ENCODE peak calls at places on chromosomes 13 and 19, in ten cellular contexts. R, W, Z, U, Y, S, Q, G, D and F are unnamed samples. For H3K4me1, the result is how much of the 10 kb centered on the place peaks cover.

GRCh38 chr19:43675269-43675879 is 5.4 kb upstream of the PLAUR start:
- DNase-seq in R (peak), W (no peak), Z (peak), U (peak), Y (no peak), S (no peak), Q (peak), G (peak), D (no peak), F (no peak)

GRCh38 chr13:112747256-112747655 is 57.4 kb downstream of the ATP11A start:
- DNase-seq in R (no peak), W (no peak), Z (peak), U (no peak), Y (no peak), S (no peak), Q (no peak), G (no peak), D (no peak), F (no peak)

GRCh38 chr13:21849323-21849722 is 178.4 kb downstream of the FGF9 start:
- DNase-seq in R (peak), W (no peak), Z (no peak), U (no peak), Y (peak), S (no peak), Q (no peak), G (no peak), D (no peak), F (peak)

GRCh38 chr13:40063743-40064142 is 408.3 kb downstream of the COG6 start:
- DNase-seq in R (no peak), W (no peak), Z (peak), U (no peak), Y (no peak), S (no peak), Q (no peak), G (no peak), D (no peak), F (no peak)

GRCh38 chr13:97285221-97285955 is 63.3 kb downstream of the MBNL2 start:
- DNase-seq in R (no peak), W (no peak), Z (peak), U (no peak), Y (no peak), S (no peak), Q (no peak), G (no peak), D (no peak), F (no peak)

GRCh38 chr13:41599619-41600018 is 142.3 kb downstream of the RGCC start:
- DNase-seq in R (no peak), W (no peak), Z (no peak), U (no peak), Y (no peak), S (no peak), Q (no peak), G (no peak), D (no peak), F (no peak)

GRCh38 chr13:111253334-111253872 is 67.0 kb upstream of the TEX29 start:
- DNase-seq in R (peak), W (no peak), Z (no peak), U (no peak), Y (no peak), S (no peak), Q (no peak), G (no peak), D (peak), F (no peak)

GRCh38 chr13:29402168-29402621 is 193.3 kb downstream of the SLC7A1 start:
- DNase-seq in R (no peak), W (no peak), Z (peak), U (peak), Y (no peak), S (peak), Q (no peak), G (no peak), D (no peak), F (no peak)

GRCh38 chr19:19538077-19538764 is at the start of gene CILP2:
- DNase-seq in R (peak), W (peak), Z (no peak), U (no peak), Y (peak), S (peak), Q (peak), G (no peak), D (peak), F (peak)

GRCh38 chr19:31353826-31354225 is 4.6 kb upstream of the TSHZ3 start:
- DNase-seq in R (no peak), W (no peak), Z (no peak), U (no peak), Y (no peak), S (peak), Q (no peak), G (no peak), D (peak), F (no peak)

GRCh38 chr13:38417727-38418126 is 68.1 kb downstream of the UFM1 start:
- DNase-seq in R (peak), W (no peak), Z (no peak), U (no peak), Y (peak), S (no peak), Q (no peak), G (no peak), D (peak), F (no peak)

GRCh38 chr13:25686831-25687495 is 315.2 kb downstream of the ATP8A2 start:
- DNase-seq in R (no peak), W (no peak), Z (no peak), U (no peak), Y (no peak), S (no peak), Q (peak), G (no peak), D (no peak), F (no peak)

GRCh38 chr13:77397636-77398035 is 70.7 kb upstream of the MYCBP2 start:
- DNase-seq in R (peak), W (no peak), Z (peak), U (peak), Y (no peak), S (no peak), Q (no peak), G (no peak), D (no peak), F (peak)

GRCh38 chr19:51564791-51565190 is 6.3 kb upstream of the ZNF175 start:
- DNase-seq in R (no peak), W (no peak), Z (no peak), U (no peak), Y (peak), S (no peak), Q (no peak), G (no peak), D (no peak), F (no peak)

GRCh38 chr13:40993119-40993518 is 26.0 kb downstream of the ELF1 start:
- DNase-seq in R (no peak), W (no peak), Z (no peak), U (peak), Y (peak), S (no peak), Q (no peak), G (no peak), D (no peak), F (peak)

GRCh38 chr19:50547385-50548190 is 20.6 kb downstream of the LRRC4B start:
- DNase-seq in R (no peak), W (no peak), Z (no peak), U (no peak), Y (no peak), S (no peak), Q (no peak), G (no peak), D (no peak), F (no peak)

GRCh38 chr13:110397445-110397844 is 90.4 kb downstream of the COL4A2 start:
- DNase-seq in R (peak), W (no peak), Z (peak), U (peak), Y (no peak), S (peak), Q (no peak), G (no peak), D (no peak), F (no peak)

GRCh38 chr13:73936001-73936400 is 198.2 kb downstream of the KLF12 start:
- DNase-seq in R (no peak), W (no peak), Z (no peak), U (no peak), Y (no peak), S (no peak), Q (no peak), G (no peak), D (no peak), F (peak)

GRCh38 chr13:45055198-45055901 is 65.0 kb upstream of the GTF2F2 start:
- DNase-seq in R (peak), W (no peak), Z (peak), U (peak), Y (no peak), S (peak), Q (peak), G (no peak), D (no peak), F (peak)

GRCh38 chr19:5001547-5002131 is 32.7 kb downstream of the KDM4B start:
- DNase-seq in R (peak), W (no peak), Z (peak), U (peak), Y (peak), S (no peak), Q (no peak), G (no peak), D (no peak), F (peak)

GRCh38 chr19:39138221-39139211 is 12.9 kb downstream of the PAK4 start:
- DNase-seq in R (no peak), W (no peak), Z (no peak), U (no peak), Y (no peak), S (no peak), Q (no peak), G (no peak), D (no peak), F (no peak)

GRCh38 chr19:7216373-7216902 is 77.8 kb downstream of the INSR start:
- DNase-seq in R (no peak), W (no peak), Z (no peak), U (no peak), Y (no peak), S (no peak), Q (no peak), G (no peak), D (no peak), F (no peak)

GRCh38 chr13:64480648-64481047 is 2749.5 kb downstream of the PCDH9 start:
- DNase-seq in R (no peak), W (no peak), Z (peak), U (peak), Y (no peak), S (no peak), Q (no peak), G (no peak), D (no peak), F (no peak)

GRCh38 chr13:64480206-64480605 is 2749.9 kb downstream of the PCDH9 start:
- DNase-seq in R (no peak), W (no peak), Z (no peak), U (no peak), Y (no peak), S (no peak), Q (no peak), G (no peak), D (no peak), F (no peak)

DNA sequence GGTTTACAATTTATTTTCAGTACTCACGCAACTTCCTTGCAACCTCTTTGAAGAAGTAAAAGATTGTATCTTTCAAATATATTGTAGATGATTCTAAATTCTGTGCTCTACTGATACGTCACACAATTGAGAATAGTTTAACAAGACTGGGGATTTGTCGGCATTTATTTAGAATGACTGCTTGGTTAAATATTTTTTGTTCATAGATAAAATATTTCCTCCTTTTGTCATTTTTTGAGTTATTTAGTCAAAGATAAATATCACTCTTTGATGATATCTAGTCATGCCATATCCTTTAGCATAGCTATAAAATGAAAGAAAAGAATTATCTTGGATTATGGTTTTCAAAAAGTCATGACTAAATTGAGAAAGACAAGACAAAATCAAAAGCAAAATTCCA is 2747.8 kb downstream of the PCDH9 start:
- DNase-seq in R (no peak), W (no peak), Z (no peak), U (no peak), Y (no peak), S (no peak), Q (no peak), G (no peak), D (no peak), F (no peak)
- H3K4me1 ChIP-seq in R (under half), W (under half), Z (under half), U (under half), Y (under half), S (under half), Q (under half), G (under half), D (under half), F (under half)

GRCh38 chr13:113812140-113813036 is 51.5 kb downstream of the GAS6 start:
- DNase-seq in R (no peak), W (no peak), Z (no peak), U (no peak), Y (no peak), S (no peak), Q (no peak), G (no peak), D (no peak), F (no peak)

GRCh38 chr13:113814435-113814821 is 49.4 kb downstream of the GAS6 start:
- DNase-seq in R (peak), W (no peak), Z (peak), U (peak), Y (no peak), S (no peak), Q (no peak), G (no peak), D (no peak), F (no peak)

GRCh38 chr13:113815151-113816058 is 48.5 kb downstream of the GAS6 start:
- DNase-seq in R (no peak), W (no peak), Z (no peak), U (no peak), Y (peak), S (no peak), Q (no peak), G (no peak), D (no peak), F (no peak)

GRCh38 chr13:113813070-113813748 is 50.7 kb downstream of the GAS6 start:
- DNase-seq in R (no peak), W (no peak), Z (no peak), U (no peak), Y (no peak), S (no peak), Q (no peak), G (no peak), D (no peak), F (no peak)

GRCh38 chr13:113813749-113814434 is 50.0 kb downstream of the GAS6 start:
- DNase-seq in R (no peak), W (no peak), Z (peak), U (peak), Y (no peak), S (peak), Q (no peak), G (no peak), D (no peak), F (peak)
- H3K4me3 ChIP-seq in R (no peak), W (no peak), Z (no peak), U (no peak), Y (no peak), S (no peak), Q (no peak), G (no peak), D (no peak), F (no peak)

DNA sequence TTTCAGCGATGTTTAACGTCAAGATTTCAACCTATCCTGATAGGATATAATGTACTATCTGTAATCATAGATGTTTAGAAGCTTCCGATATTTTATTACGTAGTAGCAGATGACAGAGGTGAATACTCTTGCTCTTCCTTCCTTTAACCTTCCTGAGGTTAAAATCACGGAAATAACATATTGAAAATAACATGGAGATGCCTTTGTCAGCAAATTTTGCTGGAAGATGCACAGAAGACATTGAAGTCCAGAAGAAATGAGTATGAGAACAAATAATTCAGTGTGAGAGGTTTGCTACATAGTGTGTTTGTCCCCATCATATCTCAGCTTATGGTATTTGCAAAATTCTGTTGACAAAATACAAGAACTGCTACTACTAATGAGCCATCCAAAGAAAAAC is 231.6 kb downstream of the LMO7 start:
- DNase-seq in R (no peak), W (no peak), Z (no peak), U (no peak), Y (no peak), S (no peak), Q (no peak), G (no peak), D (no peak), F (no peak)
- H3K4me1 ChIP-seq in R (under half), W (under half), Z (under half), U (under half), Y (under half), S (under half), Q (under half), G (under half), D (under half), F (under half)

GRCh38 chr19:658916-659839 is 3.8 kb downstream of the RNF126 start:
- DNase-seq in R (peak), W (peak), Z (peak), U (peak), Y (peak), S (no peak), Q (no peak), G (peak), D (no peak), F (peak)

GRCh38 chr19:661427-662196 is 1.4 kb downstream of the RNF126 start:
- DNase-seq in R (peak), W (peak), Z (no peak), U (no peak), Y (peak), S (no peak), Q (peak), G (peak), D (no peak), F (peak)

GRCh38 chr19:662962-663681 is at the start of gene RNF126:
- DNase-seq in R (peak), W (peak), Z (peak), U (peak), Y (peak), S (peak), Q (peak), G (peak), D (peak), F (peak)

GRCh38 chr19:662207-662961 is 630 bp downstream of the RNF126 start:
- DNase-seq in R (peak), W (peak), Z (peak), U (peak), Y (peak), S (no peak), Q (peak), G (peak), D (no peak), F (peak)

DNA sequence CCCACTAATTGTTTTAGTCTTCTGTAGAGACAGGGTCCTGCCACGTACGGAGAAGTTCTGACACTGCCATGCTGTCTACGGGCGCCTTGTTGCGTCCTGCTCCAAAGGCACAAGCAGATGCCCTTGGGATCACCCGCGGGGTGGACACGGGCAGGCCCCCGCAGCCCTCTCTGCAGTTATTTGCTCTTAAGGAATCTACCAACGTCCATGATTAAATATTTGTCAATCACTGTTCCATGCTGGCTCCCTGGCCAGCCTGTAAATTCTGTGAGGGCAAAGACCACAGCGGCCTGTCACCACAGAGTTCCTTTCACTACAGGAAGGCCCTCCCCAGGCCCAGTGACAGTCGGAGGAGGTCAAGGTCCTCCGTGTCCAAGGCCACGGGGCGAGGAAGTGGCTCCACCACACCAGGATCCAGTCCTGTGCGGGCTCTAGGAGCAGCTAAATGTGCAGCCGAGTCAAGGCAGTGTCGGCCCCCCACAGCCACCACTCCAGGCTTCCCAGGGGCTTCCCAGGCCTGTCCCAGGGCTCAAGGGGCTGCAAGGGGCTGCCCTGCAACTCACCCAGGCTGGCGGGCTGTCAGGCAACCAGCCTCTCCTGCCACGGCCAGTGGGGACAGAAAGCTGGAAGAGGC is 2.1 kb downstream of the RNF126 start:
- DNase-seq in R (no peak), W (no peak), Z (no peak), U (no peak), Y (no peak), S (no peak), Q (peak), G (peak), D (no peak), F (no peak)
- H3K4me3 ChIP-seq in R (peak), W (peak), Z (peak), U (peak), Y (peak), S (peak), Q (peak), G (peak), D (no peak), F (no peak)

GRCh38 chr19:13033244-13033643 is 38.0 kb downstream of the NFIX start:
- DNase-seq in R (peak), W (no peak), Z (no peak), U (no peak), Y (peak), S (no peak), Q (no peak), G (no peak), D (no peak), F (no peak)

GRCh38 chr19:13035820-13036365 is 40.6 kb downstream of the NFIX start:
- DNase-seq in R (no peak), W (no peak), Z (no peak), U (no peak), Y (no peak), S (no peak), Q (no peak), G (no peak), D (no peak), F (no peak)

GRCh38 chr19:13034636-13035035 is 39.4 kb downstream of the NFIX start:
- DNase-seq in R (peak), W (no peak), Z (no peak), U (no peak), Y (no peak), S (no peak), Q (no peak), G (no peak), D (no peak), F (no peak)

GRCh38 chr19:13032837-13033236 is 37.6 kb downstream of the NFIX start:
- DNase-seq in R (no peak), W (no peak), Z (no peak), U (no peak), Y (no peak), S (no peak), Q (no peak), G (no peak), D (no peak), F (no peak)

DNA sequence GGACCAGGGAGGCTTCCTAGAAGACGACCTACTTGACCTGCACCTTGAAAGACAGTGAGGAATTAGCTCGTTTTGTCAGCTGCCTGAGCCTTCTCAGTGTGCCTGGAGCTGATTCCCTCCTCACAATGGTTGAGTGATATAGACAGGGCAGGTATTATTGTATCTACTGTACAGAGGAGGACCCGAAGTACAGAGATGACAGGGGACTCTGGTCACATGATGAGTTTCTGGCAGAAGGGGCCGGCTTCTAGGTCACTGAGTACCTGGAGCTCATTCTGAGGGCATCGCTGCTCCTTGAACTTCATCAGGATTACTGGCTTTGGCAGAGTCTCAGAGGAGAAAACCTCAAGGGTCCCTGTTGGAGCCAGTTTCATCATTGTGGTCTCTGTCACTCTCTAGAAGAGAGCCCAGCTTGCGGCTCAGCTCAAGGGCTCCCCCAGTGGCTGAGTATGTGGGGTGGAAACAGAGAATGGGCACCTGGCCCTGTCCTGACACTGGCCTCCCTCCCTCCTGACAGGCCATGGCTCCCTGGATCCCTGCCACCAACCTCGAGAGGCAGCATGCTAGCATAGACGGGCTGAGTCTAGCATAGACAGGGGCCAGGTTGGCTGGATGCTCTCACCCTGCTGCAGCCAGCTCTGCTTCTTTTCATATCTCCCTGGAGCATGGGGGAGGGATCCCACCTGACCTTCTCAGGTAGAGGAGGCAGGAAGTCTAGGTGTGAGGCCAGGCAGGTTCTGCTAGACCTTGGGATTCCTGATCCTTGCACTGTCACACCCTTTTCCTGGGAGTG is 38.7 kb downstream of the NFIX start:
- DNase-seq in R (peak), W (no peak), Z (peak), U (peak), Y (peak), S (peak), Q (peak), G (peak), D (peak), F (peak)
- H3K4me1 ChIP-seq in R (half or more), W (under half), Z (under half), U (half or more), Y (under half), S (half or more), Q (under half), G (half or more), D (under half), F (under half)